ENCODE peak calls at places on chromosome 12, in five cellular contexts. One of them, this sample, is unnamed.

GRCh38 chr12:124761876-124762275 is 101.8 kb downstream of the SCARB1 start:
- DNase-seq in body of pancreas: no peak
- DNase-seq in ovary: no peak
- DNase-seq in neural progenitor cell: no peak
- DNase-seq in HCT116: no peak
- DNase-seq in this sample: no peak

GRCh38 chr12:24649634-24650033 is 299.3 kb downstream of the BCAT1 start:
- DNase-seq in body of pancreas: no peak
- DNase-seq in ovary: no peak
- DNase-seq in neural progenitor cell: no peak
- DNase-seq in HCT116: no peak
- DNase-seq in this sample: no peak

GRCh38 chr12:97277030-97277429 is 185.6 kb upstream of the RMST start:
- DNase-seq in body of pancreas: no peak
- DNase-seq in ovary: no peak
- DNase-seq in neural progenitor cell: no peak
- DNase-seq in HCT116: no peak
- DNase-seq in this sample: no peak

GRCh38 chr12:112606611-112607366 is 184.8 kb upstream of the RPH3A start:
- DNase-seq in body of pancreas: no peak
- DNase-seq in ovary: no peak
- DNase-seq in neural progenitor cell: no peak
- DNase-seq in HCT116: no peak
- DNase-seq in this sample: no peak

GRCh38 chr12:88371416-88372183 is 208.7 kb downstream of the KITLG start:
- DNase-seq in body of pancreas: no peak
- DNase-seq in ovary: no peak
- DNase-seq in neural progenitor cell: no peak
- DNase-seq in HCT116: no peak
- DNase-seq in this sample: no peak

GRCh38 chr12:26791328-26791791 is 41.6 kb downstream of the ITPR2 start:
- DNase-seq in body of pancreas: no peak
- DNase-seq in ovary: no peak
- DNase-seq in neural progenitor cell: no peak
- DNase-seq in HCT116: no peak
- DNase-seq in this sample: no peak

GRCh38 chr12:122979001-122979907 is 1.2 kb upstream of the ARL6IP4 start:
- DNase-seq in body of pancreas: no peak
- DNase-seq in ovary: no peak
- DNase-seq in neural progenitor cell: no peak
- DNase-seq in HCT116: no peak
- DNase-seq in this sample: no peak

GRCh38 chr12:49287876-49288275 is 7.1 kb upstream of the PRPH start:
- DNase-seq in body of pancreas: no peak
- DNase-seq in ovary: no peak
- DNase-seq in neural progenitor cell: no peak
- DNase-seq in HCT116: no peak
- DNase-seq in this sample: no peak

GRCh38 chr12:57810450-57810849 is 8.1 kb downstream of the AVIL start:
- DNase-seq in body of pancreas: peak
- DNase-seq in ovary: no peak
- DNase-seq in neural progenitor cell: no peak
- DNase-seq in HCT116: peak
- DNase-seq in this sample: peak

GRCh38 chr12:21416611-21417121 is 20.8 kb upstream of the PYROXD1 start:
- DNase-seq in body of pancreas: no peak
- DNase-seq in ovary: no peak
- DNase-seq in neural progenitor cell: peak
- DNase-seq in HCT116: no peak
- DNase-seq in this sample: no peak

GRCh38 chr12:131105736-131106356 is 152.1 kb downstream of the ADGRD1 start:
- DNase-seq in body of pancreas: peak
- DNase-seq in ovary: no peak
- DNase-seq in neural progenitor cell: no peak
- DNase-seq in HCT116: no peak
- DNase-seq in this sample: no peak

GRCh38 chr12:45991289-45992249 is 1.2 kb upstream of the SCAF11 start:
- DNase-seq in body of pancreas: peak
- DNase-seq in ovary: peak
- DNase-seq in neural progenitor cell: peak
- DNase-seq in HCT116: peak
- DNase-seq in this sample: no peak

GRCh38 chr12:58668233-58668632 is 252.1 kb downstream of the LRIG3 start:
- DNase-seq in body of pancreas: no peak
- DNase-seq in ovary: no peak
- DNase-seq in neural progenitor cell: no peak
- DNase-seq in HCT116: no peak
- DNase-seq in this sample: no peak

GRCh38 chr12:22088886-22089285 is 42.9 kb downstream of the CMAS start:
- DNase-seq in body of pancreas: no peak
- DNase-seq in ovary: no peak
- DNase-seq in neural progenitor cell: no peak
- DNase-seq in HCT116: no peak
- DNase-seq in this sample: peak

DNA sequence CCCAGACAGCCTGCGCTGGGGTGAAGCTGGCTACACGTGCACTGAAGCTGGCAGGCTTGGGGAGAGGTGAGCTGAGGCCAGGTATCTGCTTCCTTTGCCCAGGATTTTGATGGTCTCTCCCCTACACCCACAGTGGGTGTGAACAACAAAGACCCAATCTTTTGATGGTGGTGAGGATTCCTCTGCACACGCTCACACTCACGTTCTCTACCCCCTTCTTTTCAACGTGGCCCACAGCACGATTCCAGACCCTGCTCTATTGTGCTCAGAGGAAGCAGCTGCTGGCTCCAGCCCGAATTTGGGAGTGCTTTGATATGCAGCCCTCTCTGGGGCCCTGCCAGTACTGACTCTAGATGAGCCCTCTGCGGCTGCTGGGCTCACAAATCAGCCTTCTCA is 4.9 kb downstream of the CD9 start:
- DNase-seq in body of pancreas: peak
- DNase-seq in ovary: peak
- DNase-seq in neural progenitor cell: peak
- DNase-seq in HCT116: no peak
- DNase-seq in this sample: no peak
- H3K27ac ChIP-seq in body of pancreas: no peak
- H3K27ac ChIP-seq in ovary: peak
- H3K27ac ChIP-seq in neural progenitor cell: no peak
- H3K27ac ChIP-seq in HCT116: no peak
- H3K27ac ChIP-seq in this sample: peak

GRCh38 chr12:28296287-28296686 is 106.0 kb downstream of the CCDC91 start:
- DNase-seq in body of pancreas: no peak
- DNase-seq in ovary: no peak
- DNase-seq in neural progenitor cell: no peak
- DNase-seq in HCT116: no peak
- DNase-seq in this sample: no peak
- H3K27ac ChIP-seq in body of pancreas: no peak
- H3K27ac ChIP-seq in ovary: no peak
- H3K27ac ChIP-seq in neural progenitor cell: no peak
- H3K27ac ChIP-seq in HCT116: no peak
- H3K27ac ChIP-seq in this sample: no peak

DNA sequence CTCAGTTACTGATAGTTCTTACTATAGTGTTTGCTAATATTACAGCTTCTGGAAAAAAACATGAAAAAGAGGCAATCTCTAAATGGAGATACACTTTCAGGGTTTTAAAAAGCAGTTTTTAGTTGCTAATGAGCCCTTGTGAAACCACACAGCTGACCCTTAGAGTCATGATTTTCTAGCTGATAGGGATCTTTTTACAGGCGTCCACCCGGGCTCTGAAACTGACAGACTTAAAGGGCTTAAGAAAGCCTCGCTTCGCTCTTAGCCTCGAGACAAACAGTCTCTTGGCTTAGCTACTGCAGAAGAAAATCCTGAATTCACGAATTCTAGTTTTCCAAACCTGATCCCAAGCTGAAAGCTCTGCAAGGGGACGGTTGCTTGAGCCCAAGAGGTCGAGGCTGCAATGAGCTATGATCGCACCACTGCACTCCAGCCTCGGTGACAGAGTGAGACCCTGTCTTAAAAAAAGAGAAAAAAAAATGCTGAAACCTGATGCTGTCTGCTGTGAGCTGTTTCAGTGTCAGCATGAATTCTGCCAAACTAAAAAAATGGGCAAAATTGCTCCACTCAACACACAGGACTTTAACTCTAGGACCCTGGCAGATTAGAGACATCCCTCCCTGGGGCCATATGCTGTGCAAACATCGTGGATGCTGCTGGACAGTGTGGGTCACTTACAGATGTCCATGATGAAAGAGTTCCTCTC is 3.0 kb upstream of the HPD start:
- DNase-seq in body of pancreas: no peak
- DNase-seq in ovary: no peak
- DNase-seq in neural progenitor cell: peak
- DNase-seq in HCT116: no peak
- DNase-seq in this sample: no peak
- H3K27ac ChIP-seq in body of pancreas: peak
- H3K27ac ChIP-seq in ovary: no peak
- H3K27ac ChIP-seq in neural progenitor cell: peak
- H3K27ac ChIP-seq in HCT116: no peak
- H3K27ac ChIP-seq in this sample: no peak

GRCh38 chr12:86711716-86712115 is 455.5 kb upstream of the MGAT4C start:
- DNase-seq in body of pancreas: no peak
- DNase-seq in ovary: no peak
- DNase-seq in neural progenitor cell: no peak
- DNase-seq in HCT116: no peak
- DNase-seq in this sample: no peak
- H3K27ac ChIP-seq in body of pancreas: no peak
- H3K27ac ChIP-seq in ovary: no peak
- H3K27ac ChIP-seq in neural progenitor cell: no peak
- H3K27ac ChIP-seq in HCT116: peak
- H3K27ac ChIP-seq in this sample: peak